ENCODE peak calls at places on chromosomes 11 and 22, in six cellular contexts. I is SK-N-SH, W is HCT116, P is K562, G is HepG2, L is H1. F is an unnamed sample.

GRCh38 chr11:126090452-126090851 is 27.8 kb upstream of the CDON start:
- DNase-seq in I (no peak), W (no peak), P (no peak), G (no peak), L (no peak), F (no peak)

GRCh38 chr22:32745251-32745995 is 56.1 kb upstream of the TIMP3 start:
- DNase-seq in I (peak), W (peak), P (no peak), G (no peak), L (peak), F (peak)

GRCh38 chr11:104654414-104654813 is 243.8 kb downstream of the CASP12 start:
- DNase-seq in I (no peak), W (no peak), P (no peak), G (no peak), L (no peak), F (no peak)

GRCh38 chr11:27254744-27255446 is 108.1 kb downstream of the CCDC34 start:
- DNase-seq in I (no peak), W (no peak), P (no peak), G (no peak), L (no peak), F (no peak)

GRCh38 chr22:29972121-29972520 is 89.1 kb downstream of the MTMR3 start:
- DNase-seq in I (no peak), W (no peak), P (no peak), G (no peak), L (no peak), F (no peak)

GRCh38 chr22:34808618-34809017 is 257.3 kb upstream of the ISX start:
- DNase-seq in I (no peak), W (no peak), P (no peak), G (no peak), L (no peak), F (no peak)

GRCh38 chr11:16086229-16086628 is 270.1 kb downstream of the SOX6 start:
- DNase-seq in I (peak), W (no peak), P (no peak), G (no peak), L (no peak), F (no peak)

GRCh38 chr22:46480396-46480795 is 57.0 kb downstream of the CELSR1 start:
- DNase-seq in I (no peak), W (no peak), P (no peak), G (no peak), L (no peak), F (no peak)

GRCh38 chr11:108693852-108694251 is 29.0 kb downstream of the DDX10 start:
- DNase-seq in I (no peak), W (no peak), P (no peak), G (no peak), L (no peak), F (no peak)

GRCh38 chr22:45731041-45731797 is 59.6 kb downstream of the ATXN10 start:
- DNase-seq in I (no peak), W (no peak), P (no peak), G (no peak), L (no peak), F (no peak)

GRCh38 chr22:39117585-39118191 is 20.6 kb downstream of the APOBEC3H start:
- DNase-seq in I (no peak), W (peak), P (peak), G (peak), L (no peak), F (no peak)

DNA sequence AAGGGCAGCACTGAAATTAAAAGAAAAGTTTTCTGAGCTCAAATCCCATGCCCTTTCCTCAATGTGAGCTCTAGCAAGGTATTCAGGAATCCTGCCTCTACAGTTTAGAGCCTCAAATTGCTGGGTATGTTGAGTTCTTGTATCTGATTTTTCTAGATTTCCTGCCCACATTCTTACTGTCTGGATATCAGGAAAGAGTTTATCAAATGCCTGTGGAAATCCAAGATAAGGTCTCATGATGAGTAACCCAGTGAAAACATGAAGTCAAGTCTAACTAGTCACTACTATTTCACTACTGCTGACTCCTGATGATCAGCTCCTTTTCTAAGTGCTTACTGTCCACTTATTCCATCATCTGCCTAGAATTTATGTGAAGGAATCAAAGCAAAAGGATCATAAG is 29.8 kb downstream of the LIMK2 start:
- DNase-seq in I (no peak), W (no peak), P (no peak), G (no peak), L (no peak), F (no peak)
- TF ChIP-seq YY1 in I (no peak), W (no peak), P (no peak), G (no peak), L (no peak), F (no peak)

GRCh38 chr11:7573558-7574296 is 59.9 kb downstream of the PPFIBP2 start:
- DNase-seq in I (no peak), W (no peak), P (peak), G (peak), L (no peak), F (no peak)
- TF ChIP-seq YY1 in I (no peak), W (no peak), P (no peak), G (peak), L (no peak), F (no peak)

DNA sequence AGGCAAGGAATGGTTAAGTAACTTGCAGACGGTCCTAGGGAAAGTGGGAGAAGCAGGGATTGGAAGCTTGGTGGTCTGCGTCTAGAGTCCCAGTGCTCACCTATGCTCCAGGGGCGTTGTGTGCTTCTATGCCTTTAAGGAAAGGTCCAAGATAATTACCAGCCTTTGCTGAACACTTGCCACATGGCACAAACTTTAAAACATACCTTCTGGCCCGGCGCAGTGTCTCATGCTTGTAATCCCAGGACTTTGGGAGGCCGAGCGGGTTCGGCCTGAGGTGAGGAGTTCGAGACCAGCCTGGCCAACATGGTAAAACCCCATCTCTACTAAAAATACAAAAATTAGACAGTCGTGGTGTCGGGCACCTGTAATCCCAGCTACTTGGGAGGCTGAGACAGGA is 2.3 kb downstream of the POLDIP3 start:
- DNase-seq in I (no peak), W (no peak), P (no peak), G (no peak), L (no peak), F (no peak)
- TF ChIP-seq YY1 in I (no peak), W (no peak), P (no peak), G (no peak), L (no peak), F (no peak)

GRCh38 chr11:118259138-118259537 is 5.0 kb downstream of the MPZL2 start:
- DNase-seq in I (no peak), W (no peak), P (no peak), G (no peak), L (no peak), F (no peak)

GRCh38 chr11:118260353-118260752 is 3.7 kb downstream of the MPZL2 start:
- DNase-seq in I (no peak), W (no peak), P (no peak), G (no peak), L (no peak), F (no peak)

GRCh38 chr11:118263109-118263508 is 988 bp downstream of the MPZL2 start:
- DNase-seq in I (no peak), W (no peak), P (no peak), G (no peak), L (no peak), F (no peak)

GRCh38 chr11:118263694-118264567 is at the start of gene MPZL2:
- DNase-seq in I (no peak), W (peak), P (no peak), G (peak), L (no peak), F (no peak)

GRCh38 chr11:118258410-118258809 is 5.7 kb downstream of the MPZL2 start:
- DNase-seq in I (no peak), W (no peak), P (no peak), G (no peak), L (no peak), F (no peak)
- TF ChIP-seq YY1 in I (no peak), W (no peak), P (no peak), G (no peak), L (no peak), F (no peak)

GRCh38 chr11:62433553-62434301 is 14.9 kb downstream of the SCGB1A1 start:
- DNase-seq in I (no peak), W (no peak), P (no peak), G (no peak), L (no peak), F (no peak)
- TF ChIP-seq YY1 in I (no peak), W (no peak), P (no peak), G (no peak), L (no peak), F (no peak)

GRCh38 chr11:43316451-43316850 is 4.7 kb downstream of the API5 start:
- DNase-seq in I (no peak), W (no peak), P (no peak), G (no peak), L (no peak), F (no peak)
- TF ChIP-seq YY1 in I (no peak), W (no peak), P (no peak), G (no peak), L (no peak), F (no peak)

DNA sequence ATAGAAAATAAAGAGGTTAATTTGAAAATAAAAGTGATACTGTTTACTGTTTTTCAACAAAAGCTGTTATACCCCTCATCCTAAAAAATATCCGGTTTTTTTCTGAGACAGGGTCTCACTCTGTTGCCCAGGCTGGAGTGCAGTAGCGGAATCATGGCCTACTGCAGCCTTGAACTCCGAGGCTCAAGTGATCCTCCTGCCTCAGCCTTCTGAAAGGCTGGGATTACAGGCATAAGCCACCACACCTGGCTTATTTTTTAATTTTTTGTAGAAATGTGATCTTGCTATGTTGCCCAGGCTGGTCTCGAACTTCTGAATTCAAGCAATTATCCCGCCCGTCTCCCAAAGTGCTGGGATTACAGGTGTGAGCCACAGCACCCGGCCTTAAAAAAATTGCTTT is 35.7 kb downstream of the ALG9 start:
- DNase-seq in I (no peak), W (no peak), P (no peak), G (no peak), L (no peak), F (no peak)
- TF ChIP-seq YY1 in I (no peak), W (no peak), P (no peak), G (no peak), L (no peak), F (no peak)

F was measured in NT2/D1.